ENCODE peak calls at places on chromosomes 7 and 10, in six cellular contexts. B is breast epithelium, O is A549, K is foreskin fibroblast, W is astrocyte of the spinal cord, U is AG04450. A is an unnamed sample.

GRCh38 chr7:133854739-133855138 is 272.4 kb upstream of the LRGUK start:
- DNase-seq in W (peak), U (no peak), K (peak), O (peak), B (no peak), A (no peak)

GRCh38 chr7:2734084-2734601 is 46.1 kb downstream of the AMZ1 start:
- DNase-seq in K (no peak), O (no peak), W (no peak), U (no peak), B (peak), A (no peak)

GRCh38 chr10:89522463-89522862 is 12.9 kb downstream of the SLC16A12 start:
- DNase-seq in O (no peak), W (peak), K (peak), B (no peak), U (no peak), A (no peak)

GRCh38 chr7:144834516-144835165 is 1.2 kb downstream of the TPK1 start:
- DNase-seq in O (no peak), B (no peak), W (no peak), K (peak), U (no peak), A (no peak)

GRCh38 chr10:62433901-62434300 is 59.7 kb downstream of the ZNF365 start:
- DNase-seq in K (no peak), U (no peak), W (no peak), O (no peak), B (no peak), A (no peak)

GRCh38 chr7:111835066-111835465 is 272.8 kb upstream of the IMMP2L start:
- DNase-seq in O (no peak), U (peak), K (peak), W (peak), B (no peak), A (peak)

GRCh38 chr10:115432188-115432819 is 339.1 kb downstream of the ATRNL1 start:
- DNase-seq in B (no peak), O (peak), W (peak), U (no peak), K (peak), A (no peak)

GRCh38 chr10:117501460-117502035 is 41.0 kb upstream of the EMX2 start:
- DNase-seq in W (no peak), K (no peak), O (no peak), B (no peak), U (no peak), A (no peak)

GRCh38 chr10:69449841-69450240 is 1.4 kb upstream of the TSPAN15 start:
- DNase-seq in B (no peak), W (peak), O (peak), K (peak), U (no peak), A (no peak)

GRCh38 chr7:158842486-158842885 is 13.2 kb upstream of the ESYT2 start:
- DNase-seq in B (no peak), U (no peak), W (no peak), O (no peak), K (no peak), A (no peak)

GRCh38 chr10:84493951-84494848 is 165.8 kb downstream of the CCSER2 start:
- DNase-seq in U (no peak), K (peak), W (peak), O (peak), B (no peak), A (no peak)

GRCh38 chr7:28649189-28649588 is 236.9 kb downstream of the CREB5 start:
- DNase-seq in U (no peak), B (no peak), W (no peak), K (no peak), O (no peak), A (no peak)

GRCh38 chr10:112799726-112800510 is 150.1 kb upstream of the TCF7L2 start:
- DNase-seq in U (no peak), B (no peak), O (no peak), W (no peak), K (no peak), A (no peak)

GRCh38 chr10:69124558-69125121 is 662 bp downstream of the VPS26A start:
- DNase-seq in B (no peak), O (peak), U (peak), W (peak), K (peak), A (no peak)

GRCh38 chr7:92717601-92717981 is 118.8 kb downstream of the CDK6 start:
- DNase-seq in B (no peak), K (no peak), W (no peak), U (no peak), O (no peak), A (no peak)

GRCh38 chr10:100232101-100232500 is 2.7 kb upstream of the CHUK start:
- DNase-seq in K (peak), U (peak), O (no peak), W (no peak), B (no peak), A (no peak)

GRCh38 chr7:314853-315252 is 24.9 kb downstream of the FOXL3 start:
- DNase-seq in K (no peak), B (no peak), O (no peak), U (no peak), W (no peak), A (no peak)

GRCh38 chr7:24786941-24787340 is 29.7 kb upstream of the GSDME start:
- DNase-seq in B (no peak), K (peak), W (peak), U (peak), O (peak), A (peak)

GRCh38 chr7:98470131-98470985 is 69.5 kb upstream of the BAIAP2L1 start:
- DNase-seq in W (no peak), B (no peak), U (no peak), K (peak), O (peak), A (no peak)

GRCh38 chr7:134351424-134351823 is 34.7 kb upstream of the SLC35B4 start:
- DNase-seq in U (no peak), W (no peak), O (no peak), B (no peak), K (no peak), A (no peak)

GRCh38 chr10:62582804-62583208 is 208.6 kb downstream of the ZNF365 start:
- DNase-seq in B (no peak), W (peak), O (no peak), K (peak), U (peak), A (peak)

GRCh38 chr7:11831383-11831726 is 643 bp downstream of the THSD7A start:
- DNase-seq in O (no peak), W (no peak), U (no peak), K (peak), B (no peak), A (no peak)

GRCh38 chr7:137342751-137343482 is 616 bp downstream of the PTN start:
- DNase-seq in K (peak), O (no peak), B (no peak), W (no peak), U (no peak), A (no peak)

GRCh38 chr10:110863361-110863760 is 8.4 kb upstream of the PDCD4 start:
- DNase-seq in O (no peak), U (no peak), B (no peak), W (no peak), K (peak), A (peak)

GRCh38 chr7:14321947-14322346 is 332.5 kb upstream of the ETV1 start:
- DNase-seq in U (no peak), B (no peak), K (no peak), W (no peak), O (no peak), A (no peak)

GRCh38 chr7:124032369-124033092 is at the start of gene TMEM229A:
- DNase-seq in K (peak), W (peak), U (no peak), B (peak), O (peak), A (no peak)

GRCh38 chr7:141511370-141512335 is 39.6 kb upstream of the AGK start:
- DNase-seq in K (peak), W (no peak), B (no peak), U (no peak), O (no peak), A (no peak)

GRCh38 chr7:40057292-40057691 is 77.1 kb downstream of the MPLKIP start:
- DNase-seq in W (peak), U (no peak), K (peak), B (no peak), O (no peak), A (no peak)

GRCh38 chr7:106071999-106072714 is 40.0 kb downstream of the SYPL1 start:
- DNase-seq in U (no peak), B (no peak), K (no peak), W (no peak), O (no peak), A (no peak)

GRCh38 chr7:148944935-148945934 is 61.1 kb upstream of the EZH2 start:
- DNase-seq in O (no peak), B (no peak), K (peak), W (peak), U (peak), A (no peak)

GRCh38 chr10:13922591-13922990 is 335.8 kb downstream of the PRPF18 start:
- DNase-seq in W (peak), B (no peak), O (no peak), U (no peak), K (peak), A (no peak)

GRCh38 chr10:61175331-61175730 is 231.3 kb upstream of the RHOBTB1 start:
- DNase-seq in W (peak), O (no peak), K (peak), B (no peak), U (no peak), A (peak)

GRCh38 chr10:129058664-129059155 is 408.3 kb upstream of the MGMT start:
- DNase-seq in U (no peak), K (no peak), O (no peak), W (no peak), B (no peak), A (no peak)
- H3K4me3 ChIP-seq in U (no peak), K (no peak), O (no peak), W (no peak), B (no peak), A (no peak)

GRCh38 chr10:7486533-7486932 is 75.7 kb upstream of the SFMBT2 start:
- DNase-seq in W (no peak), U (no peak), O (no peak), B (no peak), K (no peak), A (no peak)
- TF ChIP-seq CTCF in W (no peak), U (no peak), O (no peak), B (no peak), K (no peak), A (no peak)

GRCh38 chr10:101467286-101467770 is 113.4 kb downstream of the BTRC start:
- DNase-seq in B (no peak), K (peak), U (peak), O (peak), W (peak), A (peak)
- H3K4me3 ChIP-seq in B (no peak), K (no peak), U (no peak), O (no peak), W (no peak), A (no peak)

GRCh38 chr10:97186911-97187310 is 1.2 kb upstream of the SLIT1 start:
- DNase-seq in O (no peak), B (peak), K (no peak), U (no peak), W (no peak), A (no peak)
- TF ChIP-seq CTCF in O (no peak), B (no peak), K (no peak), U (no peak), W (no peak), A (no peak)

GRCh38 chr7:35555934-35556333 is 139.0 kb downstream of the HERPUD2 start:
- DNase-seq in B (no peak), O (no peak), W (peak), K (no peak), U (no peak), A (no peak)
- H3K4me3 ChIP-seq in B (no peak), O (no peak), W (no peak), K (no peak), U (no peak), A (no peak)

DNA sequence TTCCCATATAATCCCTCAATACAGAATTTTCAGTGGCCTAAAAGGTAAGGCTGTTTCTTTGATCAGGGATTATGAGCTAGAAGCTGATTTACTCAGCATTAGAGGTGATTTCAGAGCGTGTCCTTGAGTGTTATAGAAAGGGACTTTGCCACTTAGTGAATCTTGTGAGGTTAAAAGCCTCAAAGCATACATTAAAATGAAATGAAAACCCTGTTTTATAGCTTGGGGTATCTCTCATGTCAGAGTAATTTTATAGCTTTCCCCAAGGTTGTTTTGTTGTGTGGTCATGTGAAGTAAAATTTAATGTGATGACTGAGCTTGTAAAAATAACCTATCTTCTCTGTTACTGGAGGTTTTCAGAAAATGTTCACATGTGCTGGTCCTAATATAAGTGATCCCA is 198.8 kb downstream of the CDCA7L start:
- DNase-seq in B (no peak), O (no peak), U (no peak), W (no peak), K (no peak), A (no peak)
- TF ChIP-seq CTCF in B (no peak), O (no peak), U (no peak), W (no peak), K (no peak), A (no peak)